ENCODE peak calls at places on chromosomes 5 and 9, in seven cellular contexts. D is IMR-90, L is heart left ventricle, M is suprapubic skin, X is Peyer's patch, W is kidney, Y is lower lobe of right lung. A is an unnamed sample. For H3K9me3, the result is how much of the 10 kb centered on the place peaks cover.

GRCh38 chr5:125812631-125813030 is 610.6 kb upstream of the GRAMD2B start:
- DNase-seq in D (no peak), L (no peak), M (no peak), X (no peak), W (no peak), Y (no peak), A (no peak)

GRCh38 chr5:108451269-108451668 is 69.4 kb upstream of the FBXL17 start:
- DNase-seq in D (no peak), L (no peak), M (no peak), X (no peak), W (no peak), Y (no peak), A (no peak)

GRCh38 chr5:83084336-83084735 is 7.0 kb downstream of the XRCC4 start:
- DNase-seq in D (no peak), L (no peak), M (no peak), X (no peak), W (no peak), Y (no peak), A (no peak)

GRCh38 chr9:89215342-89215741 is 36.7 kb upstream of the SHC3 start:
- DNase-seq in D (no peak), L (no peak), M (no peak), X (no peak), W (no peak), Y (no peak), A (no peak)

GRCh38 chr5:107100121-107100520 is 570.6 kb downstream of the EFNA5 start:
- DNase-seq in D (no peak), L (no peak), M (no peak), X (no peak), W (no peak), Y (no peak), A (no peak)

GRCh38 chr9:86783884-86784283 is 163.4 kb downstream of the GAS1 start:
- DNase-seq in D (peak), L (no peak), M (no peak), X (no peak), W (no peak), Y (no peak), A (no peak)

GRCh38 chr5:174531782-174532191 is 192.6 kb upstream of the MSX2 start:
- DNase-seq in D (no peak), L (no peak), M (no peak), X (no peak), W (no peak), Y (no peak), A (no peak)

GRCh38 chr5:122515709-122516431 is 203.8 kb downstream of the SNCAIP start:
- DNase-seq in D (peak), L (peak), M (no peak), X (peak), W (no peak), Y (no peak), A (no peak)

GRCh38 chr5:150618188-150618587 is 22.3 kb upstream of the SYNPO start:
- DNase-seq in D (no peak), L (peak), M (no peak), X (no peak), W (no peak), Y (no peak), A (no peak)

GRCh38 chr5:91079037-91079436 is 304.1 kb downstream of the ARRDC3 start:
- DNase-seq in D (no peak), L (no peak), M (no peak), X (no peak), W (no peak), Y (no peak), A (no peak)

GRCh38 chr9:477146-477545 is 262.5 kb downstream of the DOCK8 start:
- DNase-seq in D (no peak), L (no peak), M (no peak), X (no peak), W (no peak), Y (no peak), A (no peak)

GRCh38 chr5:133933670-133934295 is 34.6 kb downstream of the C5orf15 start:
- DNase-seq in D (no peak), L (no peak), M (no peak), X (no peak), W (no peak), Y (no peak), A (no peak)

GRCh38 chr5:150656191-150657132 is 4.6 kb upstream of the MYOZ3 start:
- DNase-seq in D (no peak), L (peak), M (no peak), X (peak), W (peak), Y (peak), A (peak)

GRCh38 chr9:18238254-18238653 is 235.7 kb upstream of the ADAMTSL1 start:
- DNase-seq in D (peak), L (no peak), M (no peak), X (no peak), W (no peak), Y (no peak), A (no peak)

GRCh38 chr5:76811214-76811613 is 7.6 kb upstream of the F2RL1 start:
- DNase-seq in D (peak), L (no peak), M (no peak), X (no peak), W (no peak), Y (no peak), A (no peak)

GRCh38 chr9:121958530-121958929 is 134.6 kb downstream of the TTLL11 start:
- DNase-seq in D (peak), L (no peak), M (no peak), X (no peak), W (no peak), Y (no peak), A (no peak)

GRCh38 chr9:116434314-116434713 is 252.8 kb upstream of the TRIM32 start:
- DNase-seq in D (peak), L (no peak), M (no peak), X (no peak), W (no peak), Y (no peak), A (no peak)

GRCh38 chr9:125889122-125889523 is 141.9 kb downstream of the PBX3 start:
- DNase-seq in D (peak), L (peak), M (peak), X (no peak), W (peak), Y (peak), A (no peak)

GRCh38 chr5:41809128-41809527 is 61.1 kb downstream of the OXCT1 start:
- DNase-seq in D (no peak), L (no peak), M (no peak), X (no peak), W (no peak), Y (no peak), A (no peak)

DNA sequence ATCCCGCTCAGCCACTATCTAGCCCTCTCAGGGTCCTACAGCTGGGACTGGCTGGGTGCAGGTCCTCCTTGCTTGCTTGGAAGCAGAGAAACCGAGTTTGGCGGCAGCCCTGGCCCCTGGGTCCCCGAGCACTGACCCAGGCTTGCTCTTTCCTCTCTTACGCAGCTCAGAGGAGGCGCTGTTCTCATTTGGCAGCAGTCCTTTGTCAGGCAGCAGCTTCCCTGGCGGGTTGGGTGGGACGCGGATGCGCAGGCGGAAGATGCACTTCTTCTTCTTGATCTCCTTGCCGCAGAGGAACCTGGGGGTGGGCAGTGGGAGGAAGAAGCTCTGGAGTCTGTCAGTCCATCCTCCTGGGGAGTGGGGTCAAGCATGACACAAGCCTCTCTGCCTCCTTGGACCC is 14.5 kb downstream of the PHF19 start:
- DNase-seq in D (no peak), L (no peak), M (no peak), X (no peak), W (no peak), Y (no peak), A (no peak)
- H3K27ac ChIP-seq in D (no peak), L (no peak), M (no peak), X (no peak), W (no peak), Y (no peak), A (no peak)

DNA sequence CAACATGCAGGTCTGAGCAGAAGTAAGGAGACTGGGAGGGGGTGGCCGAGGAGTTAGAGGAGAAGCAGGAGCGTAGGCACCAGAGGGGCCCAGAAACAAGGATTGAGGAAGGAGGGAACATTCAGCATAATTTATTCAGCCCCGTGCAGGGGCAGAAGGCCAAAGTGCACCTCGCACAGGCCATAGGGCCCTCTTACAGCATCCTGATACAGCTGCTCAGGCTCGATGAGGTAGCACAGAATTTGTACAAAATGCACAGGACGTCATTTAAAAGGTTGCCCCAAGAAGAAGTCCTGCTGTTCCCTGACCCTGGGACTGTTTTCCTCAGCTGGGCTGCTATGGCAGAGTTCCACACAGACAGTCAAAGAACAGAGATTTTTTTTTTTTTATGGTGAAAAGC is 2.1 kb upstream of the GRM6 start:
- DNase-seq in D (no peak), L (no peak), M (no peak), X (no peak), W (no peak), Y (no peak), A (no peak)
- H3K9me3 ChIP-seq in D (under half), L (under half), M (under half), X (under half), W (under half), Y (under half), A (under half)

DNA sequence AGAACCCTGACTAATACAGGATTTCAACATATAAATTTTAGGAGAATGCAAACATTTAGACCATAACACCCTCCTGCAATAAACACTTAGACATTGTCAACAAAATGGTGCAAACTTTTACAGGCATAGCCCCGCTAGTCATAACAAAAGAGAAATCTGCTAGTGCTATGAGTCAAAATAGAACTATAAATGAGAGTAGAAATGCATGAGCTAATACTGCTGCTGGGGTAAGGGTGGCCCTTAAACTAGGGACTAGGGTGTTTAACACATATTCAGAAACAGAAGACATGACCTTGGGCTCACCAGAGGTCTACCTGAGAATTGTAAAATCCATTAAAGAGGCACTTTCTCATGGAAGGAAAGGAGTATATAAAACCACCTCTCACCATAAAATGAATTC is 131.6 kb downstream of the TLR4 start:
- DNase-seq in D (no peak), L (no peak), M (no peak), X (no peak), W (no peak), Y (no peak), A (no peak)
- TF ChIP-seq CTCF in D (no peak), L (no peak), M (no peak), X (no peak), W (no peak), Y (no peak), A (no peak)

GRCh38 chr5:14582797-14583137 is 1.2 kb downstream of the OTULINL start:
- DNase-seq in D (no peak), L (no peak), M (no peak), X (no peak), W (no peak), Y (peak), A (no peak)

GRCh38 chr5:14581333-14581890 is at the start of gene OTULINL:
- DNase-seq in D (peak), L (peak), M (peak), X (peak), W (peak), Y (peak), A (peak)

GRCh38 chr5:14580037-14581034 is 1.3 kb upstream of the OTULINL start:
- DNase-seq in D (no peak), L (no peak), M (no peak), X (no peak), W (no peak), Y (no peak), A (no peak)

GRCh38 chr5:14584848-14585247 is 3.3 kb downstream of the OTULINL start:
- DNase-seq in D (no peak), L (no peak), M (no peak), X (no peak), W (no peak), Y (peak), A (no peak)

DNA sequence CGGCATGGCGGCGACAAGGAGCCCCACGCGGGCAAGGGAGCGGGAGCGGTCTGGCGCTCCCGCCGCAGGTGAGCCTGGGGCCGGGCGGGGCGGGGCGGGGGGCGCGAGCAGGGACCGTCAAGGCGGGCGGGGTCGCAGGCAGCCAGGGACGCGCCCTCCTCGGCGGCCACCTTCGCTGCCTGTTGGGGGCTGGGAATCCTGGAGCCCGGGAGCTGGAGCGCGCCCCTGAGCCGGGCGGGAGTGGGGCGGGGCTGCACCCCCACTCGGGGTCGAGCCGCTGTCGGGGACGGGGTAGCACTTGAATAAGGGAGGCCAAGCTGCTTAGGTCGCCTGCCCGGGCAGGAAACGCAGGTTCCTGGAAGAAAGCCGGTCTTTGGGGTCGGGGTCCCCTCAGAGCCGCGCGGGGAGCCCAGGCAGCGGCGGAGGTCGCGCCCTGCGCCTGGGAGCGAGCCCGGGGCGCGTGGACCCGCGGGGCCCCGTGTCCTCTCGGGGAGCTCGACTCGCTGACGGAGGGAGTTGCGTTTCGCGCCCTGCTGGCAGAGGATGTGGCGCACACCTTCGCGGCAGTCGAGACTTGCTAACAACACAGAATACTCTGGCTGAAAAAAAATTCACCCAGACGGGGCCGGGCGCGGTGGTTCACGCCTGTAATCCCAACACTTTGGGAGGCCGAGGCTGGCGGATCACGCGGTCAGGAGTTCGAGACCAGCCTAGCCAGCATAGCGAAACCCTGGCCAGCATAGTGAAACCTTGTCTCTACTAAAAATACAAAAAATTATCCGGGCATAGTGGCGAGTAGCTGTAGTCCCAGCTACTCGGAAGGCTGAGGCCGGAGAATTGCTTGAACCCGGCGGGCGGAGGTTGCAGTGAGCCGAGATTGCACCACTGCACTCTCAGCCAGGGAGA is 552 bp downstream of the OTULINL start:
- DNase-seq in D (no peak), L (peak), M (peak), X (peak), W (peak), Y (peak), A (peak)
- H3K27ac ChIP-seq in D (no peak), L (peak), M (peak), X (peak), W (peak), Y (peak), A (peak)

GRCh38 chr5:178941361-178941760 is 363 bp downstream of the ZNF454 start:
- DNase-seq in D (no peak), L (peak), M (no peak), X (no peak), W (peak), Y (peak), A (no peak)
- H3K9me3 ChIP-seq in D (half or more), L (under half), M (half or more), X (under half), W (half or more), Y (half or more), A (half or more)

GRCh38 chr5:1540166-1540565 is 16.4 kb upstream of the LPCAT1 start:
- DNase-seq in D (no peak), L (no peak), M (peak), X (no peak), W (no peak), Y (peak), A (no peak)
- TF ChIP-seq CTCF in D (no peak), L (no peak), M (no peak), X (no peak), W (peak), Y (no peak), A (no peak)

GRCh38 chr5:166074839-166075481 is 2216.5 kb upstream of the WWC1 start:
- DNase-seq in D (no peak), L (no peak), M (no peak), X (no peak), W (no peak), Y (no peak), A (no peak)
- H3K27ac ChIP-seq in D (no peak), L (no peak), M (no peak), X (no peak), W (no peak), Y (no peak), A (no peak)

DNA sequence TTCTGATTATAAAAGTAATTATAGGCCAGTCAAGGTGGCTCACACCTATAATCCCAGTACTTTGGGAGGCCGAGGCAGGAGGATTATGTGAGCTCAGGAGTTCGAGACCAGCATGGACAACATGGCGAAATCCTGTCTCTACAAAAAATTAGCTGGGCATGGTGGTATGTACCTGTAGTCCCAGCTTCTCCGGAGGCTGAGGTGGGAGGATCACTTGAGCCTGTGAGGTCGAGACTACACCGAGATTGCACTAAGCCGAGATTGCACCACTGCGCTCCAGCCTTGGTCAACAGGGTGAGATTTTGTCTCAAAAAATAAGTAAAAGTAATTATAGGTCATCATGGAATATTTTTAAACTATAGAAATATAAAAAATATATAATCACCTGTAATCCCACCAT is 18.1 kb downstream of the IRF1 start:
- DNase-seq in D (no peak), L (peak), M (peak), X (no peak), W (peak), Y (no peak), A (no peak)
- H3K9me3 ChIP-seq in D (under half), L (under half), M (under half), X (under half), W (under half), Y (under half), A (under half)

DNA sequence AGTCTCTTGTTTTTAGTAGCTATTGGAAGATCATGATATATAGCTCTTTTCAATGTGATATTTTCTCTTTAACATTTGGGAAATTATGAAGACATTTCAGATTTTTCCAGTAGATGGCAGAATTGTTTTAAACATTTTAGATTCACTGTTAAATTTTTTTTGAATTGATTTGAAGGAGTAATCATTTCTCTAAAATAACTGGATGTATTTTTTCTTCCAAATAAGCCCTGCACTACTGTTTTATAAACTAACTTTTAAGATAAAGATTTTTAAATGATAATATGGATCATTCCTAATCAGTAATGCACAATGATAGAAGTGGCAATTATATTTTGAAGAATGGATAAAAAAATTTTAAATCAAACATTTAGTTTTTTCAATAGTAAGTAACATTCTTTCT is 14.2 kb downstream of the NDUFAF2 start:
- DNase-seq in D (peak), L (no peak), M (no peak), X (no peak), W (no peak), Y (no peak), A (no peak)
- TF ChIP-seq CTCF in D (peak), L (peak), M (no peak), X (no peak), W (no peak), Y (no peak), A (peak)

A was measured in CD4-positive, alpha-beta T cell.